ENCODE peak calls at places on chromosomes 16 and 17, in five cellular contexts. P, S, K, L and R are unnamed samples.
A peak's percentile ranks its signal among the peaks of the same experiment; 100 is the strongest.

GRCh38 chr16:67115649-67116048 is 5.9 kb downstream of the PHAF1 start:
- DNase-seq in P (no peak), S (no peak), K (peak; percentile 88), L (no peak), R (no peak)

GRCh38 chr16:27426423-27427408 is 24.7 kb downstream of the IL21R start:
- DNase-seq in P (no peak), S (no peak), K (peak; percentile 86), L (peak; percentile 2), R (peak; percentile 39)

GRCh38 chr17:55587608-55588139 is 76.4 kb upstream of the SMIM36 start:
- DNase-seq in P (no peak), S (peak; percentile 49), K (peak; percentile 79), L (no peak), R (no peak)

GRCh38 chr17:73064084-73064938 is 28.2 kb downstream of the SLC39A11 start:
- DNase-seq in P (no peak), S (peak; percentile 12), K (no peak), L (no peak), R (peak; percentile 66)

GRCh38 chr17:66299721-66300120 is 2.7 kb upstream of the PRKCA start:
- DNase-seq in P (no peak), S (no peak), K (no peak), L (no peak), R (no peak)

GRCh38 chr16:57908409-57908987 is 62.4 kb downstream of the CNGB1 start:
- DNase-seq in P (no peak), S (no peak), K (no peak), L (no peak), R (no peak)

GRCh38 chr16:87333581-87334331 is 16.6 kb upstream of the C16orf95 start:
- DNase-seq in P (no peak), S (no peak), K (no peak), L (no peak), R (no peak)

GRCh38 chr17:75909812-75910274 is 5.2 kb upstream of the MRPL38 start:
- DNase-seq in P (no peak), S (no peak), K (no peak), L (no peak), R (no peak)

GRCh38 chr16:88468289-88469129 is 15.4 kb downstream of the ZFPM1 start:
- DNase-seq in P (no peak), S (no peak), K (peak; percentile 21), L (peak; percentile 77), R (no peak)

GRCh38 chr17:50638851-50639767 is 4.4 kb downstream of the ABCC3 start:
- DNase-seq in P (no peak), S (peak; percentile 88), K (peak; percentile 97), L (peak; percentile 95), R (no peak)